ENCODE peak calls at places on chromosomes 7 and 10, in six cellular contexts. L, Z, A, M, E and G are unnamed samples.

GRCh38 chr10:102773986-102774385 is 30.2 kb downstream of the WBP1L start:
- DNase-seq in Z (no peak), E (no peak), A (peak), L (peak), M (no peak), G (no peak)

GRCh38 chr7:12670759-12671545 is 16.5 kb upstream of the ARL4A start:
- DNase-seq in L (no peak), M (no peak), Z (no peak), E (no peak), A (no peak), G (no peak)

GRCh38 chr10:8035641-8036520 is 18.6 kb upstream of the GATA3 start:
- DNase-seq in E (no peak), L (peak), A (no peak), M (no peak), Z (no peak), G (no peak)

GRCh38 chr10:24665001-24665400 is 58.7 kb downstream of the ARHGAP21 start:
- DNase-seq in A (no peak), Z (no peak), L (no peak), M (peak), E (no peak), G (no peak)

GRCh38 chr10:109975251-109975650 is 32.5 kb upstream of the ADD3 start:
- DNase-seq in Z (no peak), A (no peak), E (no peak), L (no peak), M (peak), G (no peak)

GRCh38 chr10:94409016-94409657 is 6.8 kb downstream of the TBC1D12 start:
- DNase-seq in M (no peak), A (no peak), Z (no peak), E (no peak), L (no peak), G (no peak)

GRCh38 chr10:77458986-77459590 is 178.5 kb downstream of the KCNMA1 start:
- DNase-seq in L (no peak), E (peak), M (no peak), Z (no peak), A (no peak), G (no peak)

GRCh38 chr7:128830231-128831177 is at the start of gene FLNC:
- DNase-seq in Z (no peak), E (no peak), M (no peak), L (no peak), A (peak), G (peak)

GRCh38 chr7:2478387-2478760 is 2.2 kb upstream of the GRIFIN start:
- DNase-seq in E (peak), A (no peak), L (no peak), M (peak), Z (peak), G (peak)

GRCh38 chr10:100847440-100847839 is 65.3 kb upstream of the SLF2 start:
- DNase-seq in Z (no peak), L (no peak), M (no peak), A (peak), E (peak), G (no peak)